ENCODE peak calls at places on chromosomes 4 and X, in six cellular contexts. H, M, E, N, F and K are unnamed samples.

GRCh38 chrX:68833855-68834331 is 5.1 kb downstream of the EFNB1 start:
- DNase-seq in H (no peak), M (no peak), E (no peak), N (no peak), F (no peak), K (no peak)

GRCh38 chrX:23383411-23383810 is 48.8 kb downstream of the PTCHD1 start:
- DNase-seq in H (no peak), M (peak), E (no peak), N (no peak), F (no peak), K (no peak)

GRCh38 chrX:66039916-66040315 is at the start of gene VSIG4:
- DNase-seq in H (no peak), M (no peak), E (no peak), N (no peak), F (no peak), K (no peak)

GRCh38 chr4:25926473-25926872 is 12.5 kb downstream of the SMIM20 start:
- DNase-seq in H (no peak), M (no peak), E (no peak), N (no peak), F (no peak), K (no peak)

GRCh38 chr4:171534391-171534790 is 278.8 kb upstream of the GALNTL6 start:
- DNase-seq in H (no peak), M (no peak), E (no peak), N (no peak), F (no peak), K (no peak)

GRCh38 chr4:83219344-83219990 is 65.1 kb downstream of the COQ2 start:
- DNase-seq in H (no peak), M (no peak), E (peak), N (no peak), F (peak), K (no peak)

GRCh38 chr4:173189117-173189693 is 20.6 kb downstream of the GALNT7 start:
- DNase-seq in H (no peak), M (peak), E (no peak), N (no peak), F (no peak), K (no peak)

GRCh38 chrX:15567886-15568616 is 32.7 kb downstream of the ACE2 start:
- DNase-seq in H (no peak), M (no peak), E (no peak), N (no peak), F (no peak), K (no peak)

GRCh38 chr4:128461300-128462103 is 173.9 kb upstream of the PGRMC2 start:
- DNase-seq in H (no peak), M (peak), E (no peak), N (no peak), F (no peak), K (no peak)

GRCh38 chr4:169008478-169008877 is 1.6 kb downstream of the CBR4 start:
- DNase-seq in H (no peak), M (no peak), E (no peak), N (no peak), F (no peak), K (no peak)

GRCh38 chr4:98993419-98994071 is 2.0 kb upstream of the METAP1 start:
- DNase-seq in H (no peak), M (no peak), E (no peak), N (no peak), F (no peak), K (no peak)

GRCh38 chr4:107258359-107258758 is 222.2 kb upstream of the DKK2 start:
- DNase-seq in H (no peak), M (peak), E (no peak), N (no peak), F (no peak), K (no peak)

GRCh38 chrX:30060718-30061117 is 154.6 kb upstream of the MAGEB2 start:
- DNase-seq in H (no peak), M (peak), E (no peak), N (peak), F (peak), K (no peak)

GRCh38 chrX:113929004-113929403 is 654.9 kb upstream of the HTR2C start:
- DNase-seq in H (peak), M (peak), E (no peak), N (peak), F (peak), K (peak)

GRCh38 chr4:70815370-70815769 is 24.3 kb downstream of the GRSF1 start:
- DNase-seq in H (no peak), M (no peak), E (no peak), N (no peak), F (no peak), K (no peak)

GRCh38 chr4:159283697-159284492 is 181.0 kb downstream of the RAPGEF2 start:
- DNase-seq in H (no peak), M (peak), E (no peak), N (no peak), F (no peak), K (no peak)

GRCh38 chrX:150205011-150205410 is 158.1 kb upstream of the MAMLD1 start:
- DNase-seq in H (no peak), M (no peak), E (no peak), N (no peak), F (no peak), K (no peak)

GRCh38 chrX:1852082-1852481 is 237.2 kb downstream of the ASMT start:
- DNase-seq in H (no peak), M (no peak), E (no peak), N (no peak), F (no peak), K (no peak)

GRCh38 chrX:19836337-19836736 is 51.1 kb downstream of the SH3KBP1 start:
- DNase-seq in H (no peak), M (no peak), E (no peak), N (no peak), F (no peak), K (no peak)

GRCh38 chrX:19842542-19842941 is 44.9 kb downstream of the SH3KBP1 start:
- DNase-seq in H (no peak), M (no peak), E (no peak), N (no peak), F (no peak), K (no peak)

GRCh38 chrX:19839770-19840254 is 47.6 kb downstream of the SH3KBP1 start:
- DNase-seq in H (no peak), M (no peak), E (no peak), N (no peak), F (no peak), K (no peak)

GRCh38 chrX:19840899-19841648 is 46.3 kb downstream of the SH3KBP1 start:
- DNase-seq in H (no peak), M (no peak), E (no peak), N (peak), F (no peak), K (peak)
- H3K27ac ChIP-seq in H (no peak), M (no peak), E (no peak), N (no peak), F (no peak), K (no peak)

GRCh38 chr4:8100696-8101095 is 57.9 kb downstream of the ABLIM2 start:
- DNase-seq in H (no peak), M (no peak), E (no peak), N (no peak), F (no peak), K (no peak)
- H3K27ac ChIP-seq in H (no peak), M (no peak), E (no peak), N (no peak), F (peak), K (no peak)

DNA sequence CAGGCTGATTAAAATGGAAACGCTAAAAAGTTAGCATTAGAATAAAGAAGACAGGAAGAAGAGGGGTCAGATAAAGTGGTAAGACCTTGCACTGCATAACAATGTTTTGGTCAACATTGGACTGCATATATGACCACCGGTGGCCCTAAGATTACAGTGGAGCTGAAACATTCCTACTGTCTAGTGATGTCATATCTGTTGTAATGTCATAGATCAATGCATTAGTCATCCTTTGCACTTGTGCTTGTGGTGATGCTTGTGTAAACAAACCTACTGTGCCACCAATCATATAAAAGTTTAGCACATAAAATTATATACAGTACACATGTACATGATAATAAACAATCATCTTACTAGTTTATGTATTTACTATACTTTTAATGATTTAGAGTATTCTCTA is 73.0 kb downstream of the TMEM165 start:
- DNase-seq in H (no peak), M (peak), E (no peak), N (no peak), F (no peak), K (no peak)
- H3K27ac ChIP-seq in H (no peak), M (no peak), E (no peak), N (no peak), F (no peak), K (no peak)

DNA sequence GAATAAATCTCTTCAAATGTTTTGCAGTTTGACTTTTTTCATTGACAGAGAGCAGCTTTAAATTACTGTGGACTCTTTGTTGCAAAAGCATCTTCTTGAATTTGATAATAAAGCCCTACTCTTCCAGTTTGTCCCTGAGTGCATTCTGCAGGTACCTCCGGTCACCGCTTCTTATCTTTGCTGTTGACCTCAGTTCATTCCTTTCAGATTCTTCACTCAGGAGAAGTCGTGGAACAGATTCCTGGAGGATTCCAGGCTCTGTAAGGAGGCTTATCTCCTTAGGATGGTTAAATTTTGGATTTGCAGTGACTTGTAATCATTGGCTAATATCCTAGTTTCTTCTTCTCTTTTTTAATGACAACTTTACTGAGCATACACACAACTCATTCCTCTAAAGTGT is 21.9 kb downstream of the TBL1X start:
- DNase-seq in H (no peak), M (no peak), E (no peak), N (no peak), F (no peak), K (no peak)
- H3K27ac ChIP-seq in H (no peak), M (no peak), E (no peak), N (no peak), F (no peak), K (no peak)

DNA sequence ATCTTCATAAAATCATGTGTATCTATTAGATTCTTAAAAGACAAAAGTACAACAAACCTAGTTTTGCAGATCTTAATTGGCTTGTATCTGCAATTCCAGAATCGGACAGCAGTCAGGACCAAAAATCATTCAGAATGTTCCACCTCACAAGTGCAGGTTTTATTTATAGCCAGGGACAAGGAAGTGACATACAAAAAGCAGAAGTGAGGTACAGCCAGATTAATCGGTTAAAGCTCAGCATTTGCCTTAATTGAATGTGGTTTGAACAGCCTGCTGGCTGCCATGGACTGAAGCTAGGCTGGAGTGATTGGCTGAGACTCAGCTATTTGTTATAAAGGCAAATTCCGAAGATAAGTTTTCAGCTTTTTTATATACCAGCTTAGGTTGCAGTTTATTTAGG is 932.6 kb downstream of the C4orf33 start:
- DNase-seq in H (no peak), M (no peak), E (no peak), N (no peak), F (no peak), K (no peak)
- H3K27ac ChIP-seq in H (no peak), M (no peak), E (no peak), N (no peak), F (no peak), K (peak)

DNA sequence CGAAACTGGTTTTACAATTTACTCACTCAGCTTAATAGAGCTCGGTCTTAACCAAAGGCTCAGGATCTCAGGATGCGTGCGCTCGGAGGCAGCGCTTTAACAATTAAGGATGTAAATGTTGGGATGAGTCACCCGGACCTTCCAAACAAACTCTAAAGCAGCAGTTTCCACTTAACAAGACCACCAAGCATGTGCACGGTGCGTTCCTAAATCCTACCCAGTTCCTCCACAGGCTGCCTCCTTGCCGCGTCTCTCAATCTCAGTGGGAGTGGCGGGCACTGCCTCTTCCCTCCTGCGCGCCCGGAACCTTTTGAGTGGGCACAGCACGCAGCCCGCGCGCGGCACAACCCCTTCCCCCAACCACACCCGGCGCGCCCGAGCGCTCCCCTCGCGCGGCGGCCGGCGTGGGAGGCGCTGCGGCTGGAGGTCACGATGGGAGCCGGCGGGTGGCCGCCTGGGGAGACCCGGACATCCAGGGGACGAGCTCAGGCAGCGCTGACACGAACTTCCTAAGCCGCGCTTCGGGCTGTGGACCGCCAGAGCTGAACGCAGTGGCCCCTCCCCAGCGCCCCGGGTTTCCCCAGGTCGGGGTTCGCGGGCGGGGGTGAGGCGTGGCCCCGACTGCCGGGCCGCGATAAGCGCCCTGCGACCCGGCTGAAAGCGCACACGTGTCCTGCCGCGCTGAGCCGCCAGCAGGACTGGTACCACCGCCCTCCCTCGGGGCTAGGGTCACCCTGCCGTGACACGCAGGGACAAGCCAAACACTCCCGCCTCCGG is at the start of gene ABCG2:
- DNase-seq in H (no peak), M (peak), E (no peak), N (no peak), F (no peak), K (peak)
- H3K27ac ChIP-seq in H (peak), M (peak), E (peak), N (no peak), F (no peak), K (no peak)

GRCh38 chrX:103253608-103254007 is 1.3 kb downstream of the TCEAL8 start:
- DNase-seq in H (no peak), M (no peak), E (no peak), N (no peak), F (no peak), K (no peak)

GRCh38 chrX:103256651-103257050 is 1.7 kb upstream of the TCEAL8 start:
- DNase-seq in H (no peak), M (no peak), E (no peak), N (no peak), F (no peak), K (no peak)

GRCh38 chrX:103254921-103255455 is at the start of gene TCEAL8:
- DNase-seq in H (peak), M (peak), E (peak), N (peak), F (peak), K (peak)

GRCh38 chrX:103250977-103251376 is 4.0 kb downstream of the TCEAL8 start:
- DNase-seq in H (no peak), M (no peak), E (no peak), N (no peak), F (peak), K (no peak)

GRCh38 chrX:103254171-103254824 is 657 bp downstream of the TCEAL8 start:
- DNase-seq in H (peak), M (peak), E (no peak), N (peak), F (peak), K (peak)
- H3K27ac ChIP-seq in H (peak), M (peak), E (peak), N (no peak), F (peak), K (peak)

GRCh38 chrX:12906392-12906791 is at the start of gene TLR8:
- DNase-seq in H (no peak), M (no peak), E (no peak), N (no peak), F (no peak), K (no peak)

GRCh38 chrX:12912786-12913185 is 6.4 kb downstream of the TLR8 start:
- DNase-seq in H (no peak), M (no peak), E (no peak), N (no peak), F (no peak), K (no peak)

GRCh38 chrX:12910851-12911461 is 4.5 kb downstream of the TLR8 start:
- DNase-seq in H (no peak), M (no peak), E (no peak), N (no peak), F (no peak), K (no peak)

DNA sequence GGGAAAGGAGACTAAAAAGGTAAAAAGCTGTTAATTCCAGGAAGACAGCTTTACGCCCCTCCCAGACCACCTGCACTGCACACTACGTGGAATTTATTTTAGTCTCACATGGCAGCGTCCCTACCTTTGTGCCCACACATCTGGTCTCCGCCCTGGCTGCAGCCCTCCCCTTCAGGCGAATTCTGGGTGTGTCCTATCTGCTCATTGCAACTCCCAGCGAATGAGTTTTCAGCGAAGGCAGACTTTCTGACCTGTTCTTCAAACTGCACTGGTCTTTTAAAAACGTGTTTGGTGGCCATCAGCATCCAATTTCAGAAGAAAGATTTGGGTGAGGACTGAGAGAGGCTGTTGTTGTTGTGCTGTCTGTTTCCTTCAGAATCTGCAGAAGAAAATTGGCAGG is 4.0 kb downstream of the TLR8 start:
- DNase-seq in H (no peak), M (no peak), E (no peak), N (no peak), F (no peak), K (no peak)
- H3K27ac ChIP-seq in H (no peak), M (no peak), E (no peak), N (no peak), F (no peak), K (no peak)